ENCODE peak calls at places on chromosomes 16 and 17, in seven cellular contexts. One of them, this sample, is unnamed.

GRCh38 chr16:64983983-64984382 is 137.9 kb downstream of the CDH11 start:
- DNase-seq in CD8-positive, alpha-beta T cell: no peak
- DNase-seq in tibial artery: no peak
- DNase-seq in AG04449: no peak
- DNase-seq in HFFc6: peak
- DNase-seq in cardiac muscle cell: peak
- DNase-seq in A549: peak
- DNase-seq in this sample: no peak

GRCh38 chr16:16150117-16150877 is 73.0 kb downstream of the ABCC6 start:
- DNase-seq in CD8-positive, alpha-beta T cell: no peak
- DNase-seq in tibial artery: peak
- DNase-seq in AG04449: no peak
- DNase-seq in HFFc6: no peak
- DNase-seq in cardiac muscle cell: no peak
- DNase-seq in A549: no peak
- DNase-seq in this sample: no peak

GRCh38 chr16:89584768-89585549 is 9.4 kb downstream of the CPNE7 start:
- DNase-seq in CD8-positive, alpha-beta T cell: no peak
- DNase-seq in tibial artery: no peak
- DNase-seq in AG04449: no peak
- DNase-seq in HFFc6: no peak
- DNase-seq in cardiac muscle cell: no peak
- DNase-seq in A549: no peak
- DNase-seq in this sample: no peak

GRCh38 chr17:76700627-76701470 is 9.9 kb downstream of the MXRA7 start:
- DNase-seq in CD8-positive, alpha-beta T cell: peak
- DNase-seq in tibial artery: peak
- DNase-seq in AG04449: peak
- DNase-seq in HFFc6: peak
- DNase-seq in cardiac muscle cell: peak
- DNase-seq in A549: no peak
- DNase-seq in this sample: no peak

GRCh38 chr16:87017388-87018012 is 299.7 kb downstream of the C16orf95 start:
- DNase-seq in CD8-positive, alpha-beta T cell: no peak
- DNase-seq in tibial artery: peak
- DNase-seq in AG04449: peak
- DNase-seq in HFFc6: peak
- DNase-seq in cardiac muscle cell: no peak
- DNase-seq in A549: peak
- DNase-seq in this sample: no peak

GRCh38 chr16:75477680-75478473 is 13.4 kb upstream of the TMEM170A start:
- DNase-seq in CD8-positive, alpha-beta T cell: no peak
- DNase-seq in tibial artery: no peak
- DNase-seq in AG04449: no peak
- DNase-seq in HFFc6: no peak
- DNase-seq in cardiac muscle cell: no peak
- DNase-seq in A549: no peak
- DNase-seq in this sample: no peak

GRCh38 chr17:29046440-29046839 is 3.5 kb downstream of the PIPOX start:
- DNase-seq in CD8-positive, alpha-beta T cell: no peak
- DNase-seq in tibial artery: no peak
- DNase-seq in AG04449: no peak
- DNase-seq in HFFc6: no peak
- DNase-seq in cardiac muscle cell: no peak
- DNase-seq in A549: no peak
- DNase-seq in this sample: no peak

GRCh38 chr17:82065193-82065637 is 389 bp downstream of the DUS1L start:
- DNase-seq in CD8-positive, alpha-beta T cell: peak
- DNase-seq in tibial artery: no peak
- DNase-seq in AG04449: no peak
- DNase-seq in HFFc6: no peak
- DNase-seq in cardiac muscle cell: peak
- DNase-seq in A549: no peak
- DNase-seq in this sample: no peak

GRCh38 chr17:17877548-17878358 is 41.0 kb upstream of the SREBF1 start:
- DNase-seq in CD8-positive, alpha-beta T cell: no peak
- DNase-seq in tibial artery: peak
- DNase-seq in AG04449: peak
- DNase-seq in HFFc6: peak
- DNase-seq in cardiac muscle cell: peak
- DNase-seq in A549: no peak
- DNase-seq in this sample: no peak

GRCh38 chr17:27569257-27569722 is 61.7 kb upstream of the LGALS9 start:
- DNase-seq in CD8-positive, alpha-beta T cell: peak
- DNase-seq in tibial artery: no peak
- DNase-seq in AG04449: no peak
- DNase-seq in HFFc6: no peak
- DNase-seq in cardiac muscle cell: peak
- DNase-seq in A549: peak
- DNase-seq in this sample: no peak

GRCh38 chr17:65400701-65401100 is 160.7 kb downstream of the AXIN2 start:
- DNase-seq in CD8-positive, alpha-beta T cell: no peak
- DNase-seq in tibial artery: no peak
- DNase-seq in AG04449: no peak
- DNase-seq in HFFc6: no peak
- DNase-seq in cardiac muscle cell: no peak
- DNase-seq in A549: no peak
- DNase-seq in this sample: no peak

GRCh38 chr16:69424935-69425784 is 741 bp downstream of the CYB5B start:
- DNase-seq in CD8-positive, alpha-beta T cell: no peak
- DNase-seq in tibial artery: no peak
- DNase-seq in AG04449: no peak
- DNase-seq in HFFc6: no peak
- DNase-seq in cardiac muscle cell: no peak
- DNase-seq in A549: no peak
- DNase-seq in this sample: no peak

GRCh38 chr17:80695979-80696378 is 151.3 kb downstream of the RPTOR start:
- DNase-seq in CD8-positive, alpha-beta T cell: no peak
- DNase-seq in tibial artery: no peak
- DNase-seq in AG04449: no peak
- DNase-seq in HFFc6: no peak
- DNase-seq in cardiac muscle cell: no peak
- DNase-seq in A549: no peak
- DNase-seq in this sample: no peak

GRCh38 chr17:4623249-4623648 is 18.2 kb downstream of the ALOX15 start:
- DNase-seq in CD8-positive, alpha-beta T cell: no peak
- DNase-seq in tibial artery: no peak
- DNase-seq in AG04449: no peak
- DNase-seq in HFFc6: no peak
- DNase-seq in cardiac muscle cell: no peak
- DNase-seq in A549: no peak
- DNase-seq in this sample: no peak

GRCh38 chr16:88453621-88454314 is 688 bp downstream of the ZFPM1 start:
- DNase-seq in CD8-positive, alpha-beta T cell: no peak
- DNase-seq in tibial artery: no peak
- DNase-seq in AG04449: no peak
- DNase-seq in HFFc6: no peak
- DNase-seq in cardiac muscle cell: peak
- DNase-seq in A549: no peak
- DNase-seq in this sample: no peak

GRCh38 chr16:48030926-48031325 is 124.9 kb downstream of the ABCC12 start:
- DNase-seq in CD8-positive, alpha-beta T cell: no peak
- DNase-seq in tibial artery: no peak
- DNase-seq in AG04449: no peak
- DNase-seq in HFFc6: no peak
- DNase-seq in cardiac muscle cell: no peak
- DNase-seq in A549: no peak
- DNase-seq in this sample: no peak

GRCh38 chr16:68091604-68092261 is 6.6 kb downstream of the NFATC3 start:
- DNase-seq in CD8-positive, alpha-beta T cell: no peak
- DNase-seq in tibial artery: no peak
- DNase-seq in AG04449: no peak
- DNase-seq in HFFc6: peak
- DNase-seq in cardiac muscle cell: no peak
- DNase-seq in A549: peak
- DNase-seq in this sample: no peak

DNA sequence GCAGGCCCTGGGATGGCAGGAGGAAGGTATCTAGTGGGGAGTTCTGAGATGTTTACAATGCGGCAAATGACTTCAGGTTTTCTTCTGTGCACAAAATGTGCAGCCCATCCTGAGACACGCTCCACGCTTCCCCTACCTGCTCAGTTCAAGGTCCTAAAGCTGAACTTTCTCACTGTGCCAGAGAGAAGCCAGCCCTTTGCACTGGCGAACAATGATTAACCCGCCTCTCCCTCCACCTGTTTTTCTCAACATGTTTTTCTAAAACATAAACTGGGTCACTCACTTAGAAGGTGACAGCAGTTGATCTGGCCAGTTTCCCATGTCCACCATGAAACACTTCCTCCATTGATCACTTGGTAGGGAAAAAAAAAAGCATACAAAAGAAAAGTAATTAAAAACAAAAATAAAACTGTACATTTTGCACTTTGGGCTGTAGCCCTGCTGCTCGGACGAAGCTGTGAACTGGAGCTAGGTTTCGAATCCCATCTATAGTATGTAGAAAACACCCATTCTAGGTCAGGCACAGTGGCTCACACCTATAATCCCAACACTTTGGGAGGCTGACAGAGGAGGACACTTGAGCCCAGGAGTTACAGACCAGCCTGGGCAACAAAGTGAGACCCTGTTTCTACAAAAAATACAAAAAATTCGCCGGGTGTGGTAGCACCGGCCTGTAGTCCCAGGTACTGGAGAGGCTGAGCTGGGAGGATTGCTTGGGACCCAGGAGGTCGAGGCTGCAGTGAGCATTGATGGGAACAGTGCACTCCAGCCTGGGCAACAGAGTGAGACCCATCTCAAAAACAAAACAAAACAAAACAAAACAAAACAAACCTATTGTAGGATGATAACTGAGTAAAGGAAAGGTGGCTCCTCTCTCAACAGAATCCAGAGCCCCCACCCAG is 6.1 kb upstream of the G6PC1 start:
- DNase-seq in CD8-positive, alpha-beta T cell: no peak
- DNase-seq in tibial artery: no peak
- DNase-seq in AG04449: no peak
- DNase-seq in HFFc6: no peak
- DNase-seq in cardiac muscle cell: no peak
- DNase-seq in A549: no peak
- DNase-seq in this sample: peak
- TF ChIP-seq CTCF in CD8-positive, alpha-beta T cell: no peak
- TF ChIP-seq CTCF in tibial artery: no peak
- TF ChIP-seq CTCF in AG04449: no peak
- TF ChIP-seq CTCF in HFFc6: no peak
- TF ChIP-seq CTCF in cardiac muscle cell: no peak
- TF ChIP-seq CTCF in A549: no peak
- TF ChIP-seq CTCF in this sample: no peak

GRCh38 chr16:56515665-56516064 is 4.2 kb downstream of the BBS2 start:
- DNase-seq in CD8-positive, alpha-beta T cell: no peak
- DNase-seq in tibial artery: no peak
- DNase-seq in AG04449: no peak
- DNase-seq in HFFc6: no peak
- DNase-seq in cardiac muscle cell: no peak
- DNase-seq in A549: no peak
- DNase-seq in this sample: no peak

GRCh38 chr16:56517206-56517605 is 2.6 kb downstream of the BBS2 start:
- DNase-seq in CD8-positive, alpha-beta T cell: no peak
- DNase-seq in tibial artery: no peak
- DNase-seq in AG04449: no peak
- DNase-seq in HFFc6: no peak
- DNase-seq in cardiac muscle cell: no peak
- DNase-seq in A549: no peak
- DNase-seq in this sample: no peak

GRCh38 chr16:56518435-56518834 is 1.4 kb downstream of the BBS2 start:
- DNase-seq in CD8-positive, alpha-beta T cell: no peak
- DNase-seq in tibial artery: no peak
- DNase-seq in AG04449: no peak
- DNase-seq in HFFc6: no peak
- DNase-seq in cardiac muscle cell: no peak
- DNase-seq in A549: no peak
- DNase-seq in this sample: no peak

GRCh38 chr16:56520251-56520577 is 390 bp upstream of the BBS2 start:
- DNase-seq in CD8-positive, alpha-beta T cell: no peak
- DNase-seq in tibial artery: no peak
- DNase-seq in AG04449: no peak
- DNase-seq in HFFc6: no peak
- DNase-seq in cardiac muscle cell: no peak
- DNase-seq in A549: no peak
- DNase-seq in this sample: no peak

GRCh38 chr16:56519459-56520250 is at the start of gene BBS2:
- DNase-seq in CD8-positive, alpha-beta T cell: peak
- DNase-seq in tibial artery: peak
- DNase-seq in AG04449: no peak
- DNase-seq in HFFc6: peak
- DNase-seq in cardiac muscle cell: peak
- DNase-seq in A549: peak
- DNase-seq in this sample: peak
- TF ChIP-seq CTCF in CD8-positive, alpha-beta T cell: no peak
- TF ChIP-seq CTCF in tibial artery: peak
- TF ChIP-seq CTCF in AG04449: no peak
- TF ChIP-seq CTCF in HFFc6: peak
- TF ChIP-seq CTCF in cardiac muscle cell: no peak
- TF ChIP-seq CTCF in A549: no peak
- TF ChIP-seq CTCF in this sample: no peak

GRCh38 chr16:85413713-85414663 is 199.1 kb upstream of the GSE1 start:
- DNase-seq in CD8-positive, alpha-beta T cell: no peak
- DNase-seq in tibial artery: no peak
- DNase-seq in AG04449: no peak
- DNase-seq in HFFc6: no peak
- DNase-seq in cardiac muscle cell: no peak
- DNase-seq in A549: no peak
- DNase-seq in this sample: no peak
- TF ChIP-seq CTCF in CD8-positive, alpha-beta T cell: no peak
- TF ChIP-seq CTCF in tibial artery: no peak
- TF ChIP-seq CTCF in AG04449: no peak
- TF ChIP-seq CTCF in HFFc6: no peak
- TF ChIP-seq CTCF in cardiac muscle cell: no peak
- TF ChIP-seq CTCF in A549: no peak
- TF ChIP-seq CTCF in this sample: no peak

GRCh38 chr16:19411298-19411697 is 6.4 kb upstream of the TMC5 start:
- DNase-seq in CD8-positive, alpha-beta T cell: no peak
- DNase-seq in tibial artery: no peak
- DNase-seq in AG04449: no peak
- DNase-seq in HFFc6: no peak
- DNase-seq in cardiac muscle cell: no peak
- DNase-seq in A549: no peak
- DNase-seq in this sample: no peak

GRCh38 chr16:19415918-19416317 is 1.8 kb upstream of the TMC5 start:
- DNase-seq in CD8-positive, alpha-beta T cell: no peak
- DNase-seq in tibial artery: no peak
- DNase-seq in AG04449: no peak
- DNase-seq in HFFc6: no peak
- DNase-seq in cardiac muscle cell: no peak
- DNase-seq in A549: no peak
- DNase-seq in this sample: no peak

GRCh38 chr16:19406891-19407491 is 10.7 kb upstream of the TMC5 start:
- DNase-seq in CD8-positive, alpha-beta T cell: no peak
- DNase-seq in tibial artery: no peak
- DNase-seq in AG04449: no peak
- DNase-seq in HFFc6: no peak
- DNase-seq in cardiac muscle cell: no peak
- DNase-seq in A549: no peak
- DNase-seq in this sample: no peak

GRCh38 chr16:19415461-19415860 is 2.2 kb upstream of the TMC5 start:
- DNase-seq in CD8-positive, alpha-beta T cell: no peak
- DNase-seq in tibial artery: no peak
- DNase-seq in AG04449: no peak
- DNase-seq in HFFc6: no peak
- DNase-seq in cardiac muscle cell: no peak
- DNase-seq in A549: no peak
- DNase-seq in this sample: no peak

GRCh38 chr16:19410435-19411153 is 7.1 kb upstream of the TMC5 start:
- DNase-seq in CD8-positive, alpha-beta T cell: no peak
- DNase-seq in tibial artery: no peak
- DNase-seq in AG04449: no peak
- DNase-seq in HFFc6: no peak
- DNase-seq in cardiac muscle cell: peak
- DNase-seq in A549: peak
- DNase-seq in this sample: peak
- TF ChIP-seq CTCF in CD8-positive, alpha-beta T cell: no peak
- TF ChIP-seq CTCF in tibial artery: no peak
- TF ChIP-seq CTCF in AG04449: no peak
- TF ChIP-seq CTCF in HFFc6: no peak
- TF ChIP-seq CTCF in cardiac muscle cell: peak
- TF ChIP-seq CTCF in A549: peak
- TF ChIP-seq CTCF in this sample: peak